ENCODE peak calls at places on chromosomes 11 and 22, in six cellular contexts. L is K562, F is H1, X is HepG2, T is GM12878, G is HCT116. W is an unnamed sample.

GRCh38 chr11:113153847-113154246 is 160.5 kb upstream of the TTC12 start:
- DNase-seq in L (no peak), T (no peak), X (no peak), F (no peak), G (no peak), W (no peak)

GRCh38 chr11:72425053-72425980 is 9.0 kb downstream of the CLPB start:
- DNase-seq in X (no peak), F (no peak), L (no peak), T (no peak), G (no peak), W (no peak)

GRCh38 chr11:9461068-9461759 is 402 bp downstream of the ZNF143 start:
- DNase-seq in X (peak), F (no peak), L (peak), G (no peak), T (peak), W (peak)

GRCh38 chr22:23245045-23245798 is 64.9 kb downstream of the BCR start:
- DNase-seq in G (no peak), F (no peak), X (no peak), L (no peak), T (no peak), W (no peak)

GRCh38 chr11:114359342-114359741 is 41.0 kb downstream of the C11orf71 start:
- DNase-seq in T (no peak), X (no peak), L (no peak), F (no peak), G (no peak), W (no peak)

GRCh38 chr11:63749624-63750023 is 19.0 kb downstream of the ZFTA start:
- DNase-seq in T (no peak), F (no peak), X (no peak), L (no peak), G (no peak), W (no peak)

GRCh38 chr11:67278939-67279588 is 10.0 kb upstream of the ANKRD13D start:
- DNase-seq in L (no peak), T (no peak), F (no peak), X (no peak), G (no peak), W (no peak)

GRCh38 chr11:78188809-78189724 is at the start of gene USP35:
- DNase-seq in G (no peak), L (no peak), X (no peak), F (no peak), T (no peak), W (no peak)

GRCh38 chr22:42863349-42863911 is 6.4 kb upstream of the ARFGAP3 start:
- DNase-seq in F (no peak), X (no peak), L (no peak), T (peak), G (peak), W (no peak)

GRCh38 chr11:89477175-89477574 is 14.0 kb downstream of the NOX4 start:
- DNase-seq in X (peak), L (no peak), F (no peak), G (peak), T (no peak), W (peak)

GRCh38 chr22:47299211-47299878 is 536.9 kb downstream of the TBC1D22A start:
- DNase-seq in G (no peak), F (no peak), T (no peak), L (no peak), X (no peak), W (no peak)

GRCh38 chr11:35548925-35549561 is 23.6 kb upstream of the PAMR1 start:
- DNase-seq in T (no peak), L (no peak), G (no peak), X (no peak), F (no peak), W (no peak)

GRCh38 chr11:44628730-44629361 is 63.4 kb downstream of the CD82 start:
- DNase-seq in T (no peak), F (no peak), G (no peak), X (no peak), L (no peak), W (no peak)

GRCh38 chr11:47886096-47886495 is 37.9 kb upstream of the NUP160 start:
- DNase-seq in T (no peak), F (no peak), L (no peak), X (no peak), G (no peak), W (no peak)

GRCh38 chr11:42778193-42778592 is 533.6 kb upstream of the API5 start:
- DNase-seq in L (no peak), G (no peak), X (no peak), F (no peak), T (no peak), W (no peak)

GRCh38 chr11:78179459-78180071 is 8.9 kb downstream of the KCTD21 start:
- DNase-seq in L (peak), F (no peak), X (peak), G (no peak), T (no peak), W (no peak)

GRCh38 chr11:94129505-94130335 is 1.1 kb downstream of the PANX1 start:
- DNase-seq in G (peak), X (no peak), F (no peak), T (no peak), L (no peak), W (peak)

GRCh38 chr11:94132152-94132558 is 3.5 kb downstream of the PANX1 start:
- DNase-seq in L (peak), X (no peak), G (no peak), T (no peak), F (no peak), W (no peak)

GRCh38 chr11:94130589-94131362 is 2.1 kb downstream of the PANX1 start:
- DNase-seq in G (no peak), F (no peak), L (peak), X (no peak), T (no peak), W (no peak)

GRCh38 chr11:94132823-94133408 is 4.3 kb downstream of the PANX1 start:
- DNase-seq in G (no peak), L (no peak), X (no peak), T (no peak), F (no peak), W (no peak)

DNA sequence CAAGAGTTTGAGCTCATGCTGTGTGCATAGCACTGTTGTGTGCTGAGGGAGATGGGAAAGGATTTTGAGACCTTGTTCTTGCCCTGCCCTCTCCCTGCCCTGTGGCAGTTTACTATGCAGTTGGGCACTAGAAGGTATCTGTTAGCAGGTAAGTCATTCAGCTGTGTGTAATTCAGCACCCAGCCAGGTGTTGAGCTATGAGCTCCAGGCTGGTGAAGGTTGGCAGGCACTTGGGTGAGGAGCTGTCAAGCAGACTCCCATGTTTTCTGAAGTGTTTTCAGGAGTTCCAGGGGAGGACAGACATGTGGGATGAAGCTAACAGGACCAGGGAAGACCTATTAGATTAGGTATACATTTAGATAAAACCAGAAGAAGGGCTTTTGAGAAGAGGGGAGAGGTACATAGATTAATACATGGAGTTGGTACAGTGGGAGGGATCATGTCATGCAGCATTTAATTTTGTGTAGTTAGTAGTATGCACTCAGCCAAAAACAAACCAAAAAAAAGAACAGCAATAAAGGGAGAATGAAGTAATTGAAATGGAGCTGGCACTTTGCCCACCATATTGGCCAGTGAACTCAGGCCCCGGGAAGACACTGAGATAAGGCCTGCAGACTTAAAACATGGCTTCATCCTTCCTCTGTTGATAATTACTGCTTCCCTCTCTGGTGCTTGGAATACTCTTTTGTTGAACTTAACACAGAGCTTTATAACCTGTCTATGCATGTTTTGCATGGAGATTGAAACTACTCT is 2.9 kb downstream of the PANX1 start:
- DNase-seq in F (no peak), X (no peak), G (no peak), T (no peak), L (peak), W (no peak)
- TF ChIP-seq JUND in F (no peak), X (no peak), G (no peak), T (no peak), L (no peak), W (no peak)

GRCh38 chr11:108233277-108233945 is 10.5 kb downstream of the ATM start:
- DNase-seq in T (no peak), X (peak), F (no peak), L (peak), G (no peak), W (no peak)

GRCh38 chr11:108237058-108237481 is 14.2 kb downstream of the ATM start:
- DNase-seq in T (no peak), X (no peak), L (no peak), F (no peak), G (no peak), W (no peak)

GRCh38 chr11:108235192-108235591 is 12.3 kb downstream of the ATM start:
- DNase-seq in T (no peak), F (no peak), X (no peak), L (no peak), G (no peak), W (no peak)

GRCh38 chr11:108239076-108239475 is 16.2 kb downstream of the ATM start:
- DNase-seq in X (no peak), G (no peak), L (no peak), T (no peak), F (no peak), W (no peak)

GRCh38 chr11:108235633-108236032 is 12.8 kb downstream of the ATM start:
- DNase-seq in F (no peak), G (no peak), L (no peak), X (no peak), T (no peak), W (no peak)
- TF ChIP-seq JUND in F (no peak), G (no peak), L (no peak), X (no peak), T (no peak), W (no peak)

GRCh38 chr11:19673924-19674390 is 38.7 kb upstream of the NAV2 start:
- DNase-seq in L (no peak), F (no peak), T (no peak), G (no peak), X (no peak), W (no peak)
- TF ChIP-seq JUND in L (no peak), F (no peak), T (no peak), G (no peak), X (no peak), W (no peak)

GRCh38 chr11:74647404-74647803 is 55.0 kb downstream of the POLD3 start:
- DNase-seq in F (no peak), T (no peak), X (no peak), L (no peak), G (no peak), W (no peak)

GRCh38 chr11:74646964-74647363 is 54.6 kb downstream of the POLD3 start:
- DNase-seq in G (no peak), F (no peak), T (no peak), X (no peak), L (no peak), W (no peak)

GRCh38 chr11:74648894-74649293 is 56.5 kb downstream of the POLD3 start:
- DNase-seq in L (no peak), X (no peak), T (no peak), F (no peak), G (no peak), W (no peak)

GRCh38 chr11:74647831-74648230 is 55.4 kb downstream of the POLD3 start:
- DNase-seq in T (no peak), X (no peak), L (no peak), G (no peak), F (no peak), W (no peak)

GRCh38 chr11:74650498-74650897 is 58.1 kb downstream of the POLD3 start:
- DNase-seq in L (no peak), F (no peak), X (no peak), G (no peak), T (no peak), W (no peak)
- TF ChIP-seq JUND in L (no peak), F (no peak), X (no peak), G (no peak), T (no peak), W (no peak)

GRCh38 chr11:84558085-84558905 is 1068.8 kb downstream of the DLG2 start:
- DNase-seq in X (peak), T (no peak), F (no peak), G (peak), L (peak), W (peak)
- TF ChIP-seq JUND in X (no peak), T (no peak), F (no peak), G (no peak), L (no peak), W (no peak)

GRCh38 chr22:19941365-19942070 is at the start of the genes COMT and TXNRD2:
- DNase-seq in L (peak), G (no peak), T (no peak), F (no peak), X (no peak), W (peak)

GRCh38 chr22:19936513-19936912 is 5.1 kb upstream of the COMT start:
- DNase-seq in G (no peak), F (no peak), L (no peak), T (no peak), X (no peak), W (no peak)

GRCh38 chr22:19940536-19941364 is 822 bp upstream of the COMT start:
- DNase-seq in G (no peak), F (no peak), X (no peak), L (peak), T (no peak), W (no peak)

GRCh38 chr22:19933328-19934241 is 8.0 kb upstream of the COMT start:
- DNase-seq in L (no peak), T (no peak), F (no peak), G (no peak), X (no peak), W (no peak)

GRCh38 chr22:19937616-19938473 is 3.7 kb upstream of the COMT start:
- DNase-seq in X (peak), L (no peak), T (no peak), G (no peak), F (no peak), W (peak)
- TF ChIP-seq JUND in X (no peak), L (no peak), T (no peak), G (no peak), F (no peak), W (no peak)

DNA sequence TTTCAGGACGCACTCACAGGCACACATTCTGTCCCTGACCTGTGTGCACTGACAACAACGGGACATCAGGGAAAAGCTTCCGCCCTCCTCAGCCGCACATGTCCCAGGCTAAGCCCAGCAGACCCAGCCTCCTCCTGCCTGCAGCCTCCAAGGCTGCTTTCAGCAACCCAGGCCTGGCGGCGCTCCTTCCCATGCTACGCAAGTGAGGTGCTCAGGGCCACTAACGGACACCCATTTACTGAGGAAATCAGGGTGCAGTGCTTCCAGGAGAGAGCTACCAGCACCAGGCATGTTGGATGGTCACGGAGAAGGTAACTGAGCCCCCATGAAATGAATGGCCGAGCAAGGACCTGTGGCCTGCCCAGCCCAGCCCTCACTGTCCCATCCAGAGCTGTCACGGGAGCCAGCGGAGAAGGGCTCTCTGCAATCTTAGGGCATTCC is 6.9 kb downstream of the MOB2 start:
- DNase-seq in F (no peak), X (no peak), L (no peak), T (no peak), G (no peak), W (no peak)
- TF ChIP-seq JUND in F (no peak), X (no peak), L (no peak), T (no peak), G (no peak), W (no peak)

GRCh38 chr11:2293396-2294339 is 8.1 kb downstream of the C11orf21 start:
- DNase-seq in X (no peak), L (peak), T (no peak), F (no peak), G (no peak), W (no peak)

GRCh38 chr11:2296913-2297622 is 4.7 kb downstream of the C11orf21 start:
- DNase-seq in X (no peak), T (no peak), F (no peak), G (no peak), L (no peak), W (no peak)

GRCh38 chr11:2297623-2298030 is 4.1 kb downstream of the C11orf21 start:
- DNase-seq in T (no peak), G (no peak), L (no peak), X (no peak), F (no peak), W (no peak)

GRCh38 chr11:2295971-2296912 is 5.5 kb downstream of the C11orf21 start:
- DNase-seq in F (no peak), X (no peak), G (no peak), T (no peak), L (no peak), W (no peak)

GRCh38 chr11:2294340-2295290 is 7.1 kb downstream of the C11orf21 start:
- DNase-seq in L (no peak), F (no peak), T (no peak), X (no peak), G (no peak), W (no peak)
- TF ChIP-seq JUND in L (no peak), F (no peak), T (no peak), X (no peak), G (no peak), W (no peak)

GRCh38 chr11:129620705-129621104 is 194.9 kb upstream of the TMEM45B start:
- DNase-seq in L (no peak), X (no peak), G (no peak), F (no peak), T (no peak), W (no peak)
- TF ChIP-seq JUND in L (no peak), X (no peak), G (no peak), F (no peak), T (no peak), W (no peak)